ENCODE peak calls at places on chromosomes 13 and 19, in seven cellular contexts. A is amygdala, W is AG09309, O is fibroblast of pulmonary artery, Q is HFFc6, F is GM04504, R is M059J. J is an unnamed sample.
A peak's percentile ranks its signal among the peaks of the same experiment; 100 is the strongest.

GRCh38 chr13:45257638-45258338 is 56.9 kb upstream of the KCTD4 start:
- DNase-seq in A (no peak), W (no peak), O (no peak), Q (peak; percentile 42), F (no peak), R (peak; percentile 61), J (no peak)

GRCh38 chr13:113736258-113736731 is 22.7 kb upstream of the TMEM255B start:
- DNase-seq in A (no peak), W (no peak), O (no peak), Q (no peak), F (no peak), R (no peak), J (no peak)

GRCh38 chr19:47704656-47705055 is 8.6 kb upstream of the EHD2 start:
- DNase-seq in A (no peak), W (no peak), O (no peak), Q (peak; percentile 18), F (no peak), R (peak; percentile 43), J (no peak)

GRCh38 chr19:18051887-18052286 is 34.8 kb downstream of the IL12RB1 start:
- DNase-seq in A (no peak), W (no peak), O (no peak), Q (no peak), F (no peak), R (no peak), J (no peak)

GRCh38 chr19:22327321-22327720 is 41.1 kb downstream of the ZNF729 start:
- DNase-seq in A (no peak), W (no peak), O (no peak), Q (no peak), F (no peak), R (no peak), J (no peak)

GRCh38 chr13:94163535-94163934 is 315.9 kb downstream of the DCT start:
- DNase-seq in A (no peak), W (no peak), O (no peak), Q (no peak), F (no peak), R (no peak), J (no peak)

GRCh38 chr13:95100525-95101121 is 200.6 kb downstream of the ABCC4 start:
- DNase-seq in A (no peak), W (peak; percentile 78), O (peak; percentile 33), Q (peak; percentile 96), F (peak; percentile 14), R (peak; percentile 97), J (no peak)

GRCh38 chr19:35908977-35909683 is 1.0 kb upstream of the TYROBP start:
- DNase-seq in A (no peak), W (no peak), O (no peak), Q (no peak), F (no peak), R (no peak), J (no peak)

GRCh38 chr13:76812971-76813691 is 73.1 kb downstream of the KCTD12 start:
- DNase-seq in A (no peak), W (no peak), O (peak; percentile 66), Q (no peak), F (peak; percentile 72), R (no peak), J (no peak)

GRCh38 chr19:1079566-1080111 is 12.7 kb downstream of the ARHGAP45 start:
- DNase-seq in A (no peak), W (no peak), O (no peak), Q (no peak), F (no peak), R (no peak), J (peak; percentile 83)

GRCh38 chr19:3095375-3096191 is 1.4 kb downstream of the GNA11 start:
- DNase-seq in A (no peak), W (no peak), O (no peak), Q (no peak), F (no peak), R (no peak), J (no peak)

GRCh38 chr13:108927615-108928014 is 298.2 kb downstream of the MYO16 start:
- DNase-seq in A (no peak), W (no peak), O (no peak), Q (no peak), F (no peak), R (no peak), J (no peak)

GRCh38 chr13:26726684-26727083 is 33.9 kb downstream of the GPR12 start:
- DNase-seq in A (no peak), W (no peak), O (no peak), Q (no peak), F (no peak), R (no peak), J (no peak)

GRCh38 chr13:99271249-99271648 is 13.1 kb upstream of the GPR18 start:
- DNase-seq in A (no peak), W (no peak), O (no peak), Q (no peak), F (no peak), R (no peak), J (no peak)

GRCh38 chr13:49893591-49893990 is 42.5 kb downstream of the SPRYD7 start:
- DNase-seq in A (no peak), W (no peak), O (no peak), Q (no peak), F (no peak), R (no peak), J (no peak)

GRCh38 chr13:54185785-54186184 is 1157.2 kb downstream of the OLFM4 start:
- DNase-seq in A (no peak), W (no peak), O (no peak), Q (no peak), F (no peak), R (no peak), J (no peak)

GRCh38 chr13:40776681-40777165 is 5.7 kb upstream of the MRPS31 start:
- DNase-seq in A (no peak), W (no peak), O (peak; percentile 40), Q (peak; percentile 61), F (no peak), R (peak; percentile 61), J (no peak)

GRCh38 chr19:44002212-44002565 is 568 bp upstream of the ZNF230 start:
- DNase-seq in A (no peak), W (no peak), O (peak; percentile 8), Q (no peak), F (no peak), R (no peak), J (no peak)

GRCh38 chr13:20191902-20192469 is 752 bp downstream of the GJB2 start:
- DNase-seq in A (no peak), W (no peak), O (no peak), Q (no peak), F (no peak), R (peak; percentile 27), J (no peak)

GRCh38 chr19:45403272-45403671 is 1.6 kb downstream of the PPP1R13L start:
- DNase-seq in A (no peak), W (no peak), O (no peak), Q (no peak), F (no peak), R (no peak), J (no peak)

GRCh38 chr19:10655457-10656312 is 1.5 kb downstream of the ILF3 start:
- DNase-seq in A (no peak), W (no peak), O (peak; percentile 30), Q (peak; percentile 42), F (peak; percentile 32), R (peak; percentile 75), J (peak; percentile 43)

GRCh38 chr13:94210826-94211225 is 268.7 kb downstream of the DCT start:
- DNase-seq in A (no peak), W (no peak), O (peak; percentile 40), Q (no peak), F (no peak), R (no peak), J (no peak)

GRCh38 chr19:703651-704446 is 4.9 kb upstream of the PALM start:
- DNase-seq in A (no peak), W (no peak), O (peak; percentile 67), Q (peak; percentile 12), F (no peak), R (no peak), J (peak; percentile 62)

GRCh38 chr19:40622773-40623075 is 21.6 kb downstream of the LTBP4 start:
- DNase-seq in A (no peak), W (no peak), O (no peak), Q (no peak), F (no peak), R (no peak), J (no peak)

GRCh38 chr19:6677495-6677894 is 7.5 kb upstream of the TNFSF14 start:
- DNase-seq in A (no peak), W (no peak), O (no peak), Q (no peak), F (no peak), R (no peak), J (no peak)

GRCh38 chr19:3783660-3784584 is 2.3 kb downstream of the MATK start:
- DNase-seq in A (no peak), W (no peak), O (no peak), Q (no peak), F (no peak), R (no peak), J (peak; percentile 68)

GRCh38 chr19:48826606-48827020 is 9.7 kb downstream of the HSD17B14 start:
- DNase-seq in A (no peak), W (no peak), O (no peak), Q (no peak), F (no peak), R (peak; percentile 15), J (no peak)

GRCh38 chr19:45474941-45475516 is 7.2 kb downstream of the FOSB start:
- DNase-seq in A (no peak), W (no peak), O (peak; percentile 60), Q (peak; percentile 59), F (no peak), R (peak; percentile 52), J (no peak)

GRCh38 chr19:53993448-53993847 is 2.0 kb downstream of the CACNG6 start:
- DNase-seq in A (no peak), W (no peak), O (no peak), Q (no peak), F (no peak), R (no peak), J (no peak)

GRCh38 chr13:104809483-104809882 is 1726.0 kb downstream of the EFNB2 start:
- DNase-seq in A (no peak), W (no peak), O (peak; percentile 30), Q (no peak), F (no peak), R (peak; percentile 47), J (no peak)

GRCh38 chr13:51148952-51149573 is 38.0 kb upstream of the C13orf42 start:
- DNase-seq in A (peak; percentile 9), W (peak; percentile 31), O (peak; percentile 77), Q (peak; percentile 53), F (peak; percentile 17), R (peak; percentile 37), J (peak; percentile 76)

J was measured in SK-N-DZ.